ENCODE peak calls at places on chromosomes 16 and 17, in four cellular contexts. D, V, N and T are unnamed samples.

GRCh38 chr16:48014349-48015135 is 141.3 kb downstream of the ABCC12 start:
- DNase-seq in D (peak), V (no peak), N (no peak), T (no peak)

GRCh38 chr17:38739305-38739704 is 8.8 kb downstream of the PCGF2 start:
- DNase-seq in N (no peak), D (no peak), V (no peak), T (no peak)

GRCh38 chr17:47690121-47690520 is 3.8 kb upstream of the TBKBP1 start:
- DNase-seq in D (no peak), N (no peak), V (no peak), T (no peak)

GRCh38 chr16:51994597-51994996 is 552.3 kb downstream of the TOX3 start:
- DNase-seq in D (peak), V (no peak), N (peak), T (no peak)

GRCh38 chr17:79026345-79027273 is 2.6 kb downstream of the C1QTNF1 start:
- DNase-seq in D (peak), N (no peak), V (peak), T (peak)

GRCh38 chr17:18139498-18139897 is 30.9 kb downstream of the MYO15A start:
- DNase-seq in V (no peak), D (no peak), N (no peak), T (no peak)

GRCh38 chr16:50318796-50319578 is 49.8 kb downstream of the BRD7 start:
- DNase-seq in N (no peak), D (no peak), V (no peak), T (no peak)

GRCh38 chr16:71259086-71259485 is 28.6 kb upstream of the HYDIN start:
- DNase-seq in N (no peak), D (no peak), V (no peak), T (no peak)

GRCh38 chr16:10625595-10626357 is 45.4 kb upstream of the EMP2 start:
- DNase-seq in N (no peak), D (peak), V (no peak), T (no peak)

GRCh38 chr17:4643676-4644075 is 2.2 kb upstream of the ALOX15 start:
- DNase-seq in N (no peak), V (no peak), D (no peak), T (no peak)

GRCh38 chr16:85227924-85228462 is 115.7 kb upstream of the CIBAR2 start:
- DNase-seq in N (no peak), D (no peak), V (no peak), T (no peak)

DNA sequence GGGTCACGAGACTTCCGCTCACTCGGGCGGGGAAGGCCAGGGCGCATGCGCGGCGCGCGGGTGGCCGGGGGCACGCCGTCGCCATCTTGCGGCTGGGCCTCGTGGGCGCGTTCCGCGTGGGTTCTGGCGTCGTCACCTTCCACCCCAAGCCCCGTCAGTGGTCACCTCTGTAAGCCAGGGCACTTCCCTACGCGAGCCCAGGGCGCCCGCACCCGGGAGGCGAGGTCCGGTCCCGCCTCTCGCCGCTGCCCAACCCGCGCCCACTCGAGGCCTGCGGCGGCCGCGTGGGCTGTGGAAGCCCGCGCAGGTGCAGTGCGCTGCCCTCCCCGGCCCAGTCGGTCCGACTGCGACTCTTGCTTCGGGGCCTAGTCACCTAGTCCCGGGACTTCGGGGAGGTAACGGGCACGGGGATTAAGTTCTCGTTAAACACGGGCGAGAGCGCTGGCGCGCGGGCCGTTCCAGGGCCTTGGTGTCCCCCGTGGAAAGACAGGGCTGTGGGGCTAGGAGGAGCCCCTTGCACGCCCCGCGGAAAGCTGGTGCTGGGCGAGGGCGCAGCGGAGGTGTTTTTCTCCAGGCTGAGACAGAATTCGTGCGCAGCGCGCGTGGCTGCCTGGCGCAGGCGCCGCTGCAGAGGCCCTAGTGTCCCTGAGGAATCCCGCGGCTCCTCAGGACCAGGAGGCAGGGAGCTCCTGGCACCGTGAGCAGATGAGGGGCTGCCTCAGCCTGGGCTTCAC is 417 bp upstream of the ARHGDIA start:
- DNase-seq in N (peak), D (peak), V (peak), T (peak)
- TF ChIP-seq CTCF in N (peak), D (no peak), V (peak), T (no peak)

GRCh38 chr16:82695806-82696205 is 69.0 kb downstream of the CDH13 start:
- DNase-seq in N (no peak), D (no peak), V (no peak), T (no peak)
- H3K27ac ChIP-seq in N (no peak), D (no peak), V (no peak), T (no peak)

GRCh38 chr16:56632848-56633365 is 448 bp downstream of the MT1M start:
- DNase-seq in D (no peak), V (no peak), N (no peak), T (no peak)

GRCh38 chr16:56633535-56633934 is 1.1 kb downstream of the MT1M start:
- DNase-seq in D (no peak), N (no peak), V (no peak), T (no peak)

GRCh38 chr16:56631832-56632159 is 663 bp upstream of the MT1M start:
- DNase-seq in N (no peak), V (no peak), D (no peak), T (no peak)

GRCh38 chr16:56631197-56631596 is 1.3 kb upstream of the MT1M start:
- DNase-seq in N (no peak), D (no peak), V (no peak), T (no peak)

DNA sequence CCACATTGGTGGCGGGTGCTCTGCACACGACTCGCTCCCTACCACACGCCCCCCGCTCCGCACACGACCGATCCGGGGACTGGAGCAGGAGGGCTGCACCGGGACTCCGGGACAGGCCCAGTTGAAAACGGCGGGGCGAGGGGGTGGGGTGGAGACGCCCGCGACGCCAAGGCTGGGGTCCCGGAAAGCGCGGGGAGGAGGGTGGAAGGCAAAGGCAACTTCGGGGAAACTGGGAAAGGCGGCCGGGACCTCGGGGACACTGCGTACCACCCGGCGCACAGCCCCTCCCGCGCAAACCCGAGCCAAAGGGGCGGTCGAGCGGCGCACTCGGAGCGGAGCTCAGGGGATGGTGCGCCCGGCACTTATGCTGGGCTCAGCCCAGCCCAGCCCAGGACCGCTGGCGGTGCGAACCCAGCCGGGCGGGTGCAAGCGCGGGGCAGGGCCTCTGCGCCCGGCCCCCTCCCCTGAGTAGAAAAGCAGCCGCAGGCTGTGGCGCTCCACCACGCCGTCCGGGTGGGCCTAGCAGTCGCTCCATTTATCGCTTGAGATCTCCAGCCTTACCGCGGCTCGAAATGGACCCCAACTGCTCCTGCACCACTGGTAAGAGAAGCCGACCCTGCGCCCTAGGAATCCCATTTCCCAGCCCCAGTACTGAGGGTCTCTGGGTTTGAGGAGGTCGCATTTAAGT is at the start of gene MT1M:
- DNase-seq in D (no peak), N (peak), V (peak), T (no peak)
- TF ChIP-seq CTCF in D (no peak), N (no peak), V (no peak), T (no peak)

GRCh38 chr16:67393111-67393789 is at the start of gene TPPP3:
- DNase-seq in N (no peak), V (peak), D (no peak), T (peak)
- H3K27ac ChIP-seq in N (peak), V (peak), D (no peak), T (peak)

DNA sequence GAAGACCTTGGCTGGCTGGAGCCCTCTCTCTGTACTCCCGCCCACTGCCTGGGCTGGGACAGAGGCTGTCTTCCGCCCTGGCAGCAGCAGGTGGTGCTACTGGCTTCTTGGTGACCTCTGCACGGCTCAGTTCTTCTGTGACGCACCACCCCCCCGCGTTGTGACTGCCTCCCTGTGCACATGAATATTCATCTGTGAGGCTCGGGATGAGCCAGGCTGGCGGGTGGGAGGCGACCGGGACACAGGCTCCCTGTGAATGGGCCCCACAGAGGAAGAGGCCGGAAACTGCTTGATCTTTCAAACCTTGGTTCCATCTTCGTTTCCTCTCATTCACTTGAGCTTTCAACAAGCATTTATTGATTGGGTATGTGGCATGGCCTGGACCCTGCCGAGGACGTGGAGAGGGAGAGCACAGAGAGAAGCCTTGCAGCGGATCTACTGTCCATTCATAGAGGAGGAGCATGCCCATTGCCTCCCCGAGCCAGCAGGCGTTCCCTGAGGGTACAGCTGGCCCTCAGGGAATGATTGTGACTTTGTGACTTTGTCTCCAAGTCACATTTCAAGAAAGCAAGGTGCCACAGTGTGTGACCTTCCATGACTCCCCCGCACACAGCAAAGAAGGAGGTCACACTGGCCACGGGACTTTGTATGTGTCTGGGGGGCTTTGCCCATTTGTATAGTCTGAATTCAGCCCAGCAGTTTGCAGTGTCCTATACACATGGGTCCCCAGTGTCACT is 45.0 kb downstream of the B9D1 start:
- DNase-seq in V (peak), N (no peak), D (no peak), T (peak)
- TF ChIP-seq CTCF in V (no peak), N (no peak), D (no peak), T (no peak)

GRCh38 chr16:76197925-76198324 is 79.3 kb upstream of the CNTNAP4 start:
- DNase-seq in N (no peak), D (no peak), V (no peak), T (no peak)
- H3K27ac ChIP-seq in N (no peak), D (no peak), V (no peak), T (no peak)

GRCh38 chr17:71461504-71462197 is 659.2 kb upstream of the SOX9 start:
- DNase-seq in V (no peak), D (no peak), N (no peak), T (no peak)

GRCh38 chr17:71458322-71458721 is 662.5 kb upstream of the SOX9 start:
- DNase-seq in D (no peak), N (no peak), V (no peak), T (no peak)

GRCh38 chr17:71464241-71464640 is 656.6 kb upstream of the SOX9 start:
- DNase-seq in N (no peak), D (no peak), V (no peak), T (no peak)

GRCh38 chr17:71455219-71455618 is 665.6 kb upstream of the SOX9 start:
- DNase-seq in V (no peak), N (no peak), D (no peak), T (no peak)

DNA sequence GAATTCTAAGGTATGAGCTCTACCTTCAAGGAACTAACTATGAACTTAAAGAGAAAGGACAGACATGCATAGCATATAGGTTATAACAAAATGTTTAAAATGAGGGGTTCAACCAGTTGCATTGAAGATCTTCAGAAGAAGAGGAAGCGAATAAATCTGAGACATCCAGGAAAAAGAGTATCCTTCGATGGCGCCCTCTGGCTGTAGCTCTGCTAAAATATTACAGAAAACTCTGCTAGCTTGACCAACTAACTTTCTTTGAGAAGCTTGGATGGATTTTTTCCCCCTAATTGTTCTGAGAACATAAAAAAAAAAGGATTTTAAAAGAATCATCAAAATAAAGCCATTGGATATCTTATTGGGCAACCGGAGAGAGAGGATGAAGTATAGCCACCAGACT is 659.9 kb upstream of the SOX9 start:
- DNase-seq in V (peak), N (no peak), D (no peak), T (no peak)
- TF ChIP-seq CTCF in V (peak), N (peak), D (peak), T (peak)

GRCh38 chr16:68898026-68898425 is 54.7 kb downstream of the TANGO6 start:
- DNase-seq in D (no peak), N (no peak), V (no peak), T (no peak)

GRCh38 chr16:68907297-68907999 is 64.1 kb downstream of the TANGO6 start:
- DNase-seq in N (peak), D (peak), V (no peak), T (no peak)

GRCh38 chr16:68902376-68903345 is 59.3 kb downstream of the TANGO6 start:
- DNase-seq in N (peak), V (no peak), D (peak), T (no peak)

GRCh38 chr16:68900009-68900408 is 56.7 kb downstream of the TANGO6 start:
- DNase-seq in N (no peak), V (no peak), D (no peak), T (no peak)

GRCh38 chr16:68901910-68902309 is 58.6 kb downstream of the TANGO6 start:
- DNase-seq in D (peak), V (no peak), N (no peak), T (no peak)
- H3K27ac ChIP-seq in D (no peak), V (peak), N (no peak), T (no peak)

GRCh38 chr16:636206-637080 is at the start of gene METTL26:
- DNase-seq in N (peak), D (peak), V (peak), T (peak)
- TF ChIP-seq CTCF in N (no peak), D (no peak), V (no peak), T (no peak)

GRCh38 chr17:76528156-76528527 is 9.4 kb downstream of the CYGB start:
- DNase-seq in V (no peak), N (no peak), D (no peak), T (peak)
- H3K27ac ChIP-seq in V (peak), N (peak), D (no peak), T (peak)